ENCODE peak calls at places on chromosome 11, in four cellular contexts. I is foreskin keratinocyte; Q is CD8-positive, alpha-beta memory T cell; D is IMR-90. B is an unnamed sample.

GRCh38 chr11:64502634-64503033 is 88.4 kb upstream of the SLC22A12 start:
- DNase-seq in I (no peak), Q (no peak), D (no peak), B (no peak)

GRCh38 chr11:34659096-34659733 is 38.3 kb downstream of the EHF start:
- DNase-seq in I (no peak), Q (no peak), D (no peak), B (no peak)

GRCh38 chr11:122853261-122853660 is 15.0 kb downstream of the CRTAM start:
- DNase-seq in I (no peak), Q (no peak), D (peak; percentile 25), B (no peak)

GRCh38 chr11:6442441-6442840 is 1.7 kb upstream of the HPX start:
- DNase-seq in I (no peak), Q (no peak), D (no peak), B (no peak)

GRCh38 chr11:27209562-27210005 is 153.4 kb downstream of the CCDC34 start:
- DNase-seq in I (peak; percentile 98), Q (no peak), D (peak; percentile 93), B (peak; percentile 77)

GRCh38 chr11:78982377-78982925 is 407.8 kb upstream of the NARS2 start:
- DNase-seq in I (no peak), Q (no peak), D (no peak), B (no peak)

GRCh38 chr11:61290905-61291690 is 4.0 kb downstream of the VWCE start:
- DNase-seq in I (no peak), Q (no peak), D (no peak), B (no peak)

GRCh38 chr11:110565690-110566336 is 136.1 kb downstream of the FDX1 start:
- DNase-seq in I (peak; percentile 48), Q (peak; percentile 9), D (no peak), B (no peak)

GRCh38 chr11:119832536-119832935 is 103.5 kb upstream of the NECTIN1 start:
- DNase-seq in I (no peak), Q (no peak), D (peak; percentile 5), B (no peak)

GRCh38 chr11:66081505-66081904 is 11.4 kb downstream of the PACS1 start:
- DNase-seq in I (peak; percentile 57), Q (peak; percentile 74), D (no peak), B (peak; percentile 61)

GRCh38 chr11:31798057-31799035 is 12.8 kb downstream of the PAX6 start:
- DNase-seq in I (no peak), Q (no peak), D (no peak), B (no peak)

GRCh38 chr11:134742956-134743808 is 331.1 kb upstream of the B3GAT1 start:
- DNase-seq in I (no peak), Q (no peak), D (no peak), B (no peak)

GRCh38 chr11:27385245-27385644 is 22.2 kb upstream of the CCDC34 start:
- DNase-seq in I (peak; percentile 33), Q (no peak), D (peak; percentile 82), B (no peak)

GRCh38 chr11:11171285-11171684 is 181.8 kb downstream of the CSNK2A3 start:
- DNase-seq in I (no peak), Q (no peak), D (peak; percentile 4), B (no peak)

GRCh38 chr11:127345819-127346459 is 345.4 kb upstream of the KIRREL3 start:
- DNase-seq in I (no peak), Q (no peak), D (peak; percentile 33), B (no peak)

GRCh38 chr11:130555251-130555841 is 106.9 kb downstream of the ADAMTS15 start:
- DNase-seq in I (no peak), Q (no peak), D (no peak), B (peak; percentile 82)

GRCh38 chr11:96357794-96358193 is 14.8 kb upstream of the MAML2 start:
- DNase-seq in I (no peak), Q (peak; percentile 12), D (no peak), B (no peak)

GRCh38 chr11:29657709-29658108 is 359.1 kb downstream of the KCNA4 start:
- DNase-seq in I (no peak), Q (no peak), D (no peak), B (no peak)

GRCh38 chr11:22976146-22976545 is 115.9 kb upstream of the CCDC179 start:
- DNase-seq in I (peak; percentile 63), Q (no peak), D (peak; percentile 91), B (peak; percentile 35)

GRCh38 chr11:121250843-121251242 is 41.7 kb upstream of the SC5D start:
- DNase-seq in I (no peak), Q (no peak), D (no peak), B (no peak)

GRCh38 chr11:134036484-134037092 is 32.3 kb upstream of the JAM3 start:
- DNase-seq in I (no peak), Q (peak; percentile 39), D (no peak), B (no peak)

GRCh38 chr11:68423481-68423880 is 37.1 kb upstream of the PPP6R3 start:
- DNase-seq in I (no peak), Q (no peak), D (no peak), B (no peak)

GRCh38 chr11:67465190-67465522 is 3.9 kb downstream of the TMEM134 start:
- DNase-seq in I (peak; percentile 18), Q (no peak), D (no peak), B (no peak)

GRCh38 chr11:45272701-45273100 is 13.4 kb downstream of the SYT13 start:
- DNase-seq in I (no peak), Q (no peak), D (no peak), B (no peak)

GRCh38 chr11:2927851-2928604 is 1.2 kb downstream of the PHLDA2 start:
- DNase-seq in I (no peak), Q (no peak), D (peak; percentile 28), B (peak; percentile 62)

GRCh38 chr11:77647906-77648305 is 10.3 kb upstream of the CLNS1A start:
- DNase-seq in I (no peak), Q (no peak), D (no peak), B (no peak)

GRCh38 chr11:118789501-118790356 is 1.2 kb downstream of the DDX6 start:
- DNase-seq in I (no peak), Q (peak; percentile 66), D (no peak), B (peak; percentile 68)

GRCh38 chr11:60906132-60906972 is at the start of gene PRPF19:
- DNase-seq in I (peak; percentile 87), Q (peak; percentile 99), D (peak; percentile 92), B (peak; percentile 97)

GRCh38 chr11:119317592-119318239 is 786 bp upstream of the MCAM start:
- DNase-seq in I (no peak), Q (no peak), D (no peak), B (no peak)

GRCh38 chr11:112795896-112796686 is 165.1 kb upstream of the NCAM1 start:
- DNase-seq in I (no peak), Q (no peak), D (no peak), B (no peak)

GRCh38 chr11:11372461-11372860 is 19.4 kb upstream of the CSNK2A3 start:
- DNase-seq in I (no peak), Q (no peak), D (no peak), B (no peak)

GRCh38 chr11:81869337-81870065 is 864.2 kb downstream of the FAM181B start:
- DNase-seq in I (peak; percentile 78), Q (peak; percentile 90), D (no peak), B (no peak)

GRCh38 chr11:120105576-120105975 is 32.3 kb downstream of the TRIM29 start:
- DNase-seq in I (no peak), Q (no peak), D (no peak), B (no peak)

GRCh38 chr11:13940611-13941256 is 21.8 kb upstream of the SPON1 start:
- DNase-seq in I (no peak), Q (peak; percentile 64), D (no peak), B (no peak)

GRCh38 chr11:119193626-119194025 is 8.4 kb downstream of the NHERF4 start:
- DNase-seq in I (no peak), Q (no peak), D (no peak), B (no peak)

DNA sequence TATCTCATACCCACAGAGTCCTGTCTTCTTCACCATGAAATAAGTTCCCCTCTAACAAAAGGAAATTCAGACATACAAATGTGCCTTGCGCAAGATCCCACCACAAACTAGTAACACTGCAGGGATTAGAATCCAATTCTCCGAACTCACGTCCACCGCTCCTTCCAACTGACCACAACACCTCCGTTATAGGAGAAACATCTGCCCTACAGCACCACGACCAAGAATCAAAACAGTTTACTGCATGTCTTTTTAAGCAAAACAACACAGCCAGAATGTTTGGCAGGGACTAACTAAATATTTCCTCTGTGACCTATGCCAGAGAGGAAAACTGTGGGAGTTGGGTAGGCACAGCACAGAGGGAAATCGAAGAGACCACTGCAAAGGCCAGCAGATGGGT is 72.7 kb upstream of the AKIP1 start:
- DNase-seq in I (no peak), Q (no peak), D (peak; percentile 94), B (no peak)
- H3K27ac ChIP-seq in I (no peak overlapping the region), Q (no peak overlapping the region), D (peak overlapping the region; percentile 96), B (no peak overlapping the region)

GRCh38 chr11:1060885-1061616 is 13.6 kb upstream of the MUC2 start:
- DNase-seq in I (peak; percentile 34), Q (no peak), D (peak; percentile 56), B (peak; percentile 18)
- H3K27ac ChIP-seq in I (no peak overlapping the region), Q (no peak overlapping the region), D (no peak overlapping the region), B (no peak overlapping the region)

GRCh38 chr11:46905806-46906205 is 12.5 kb downstream of the LRP4 start:
- DNase-seq in I (no peak), Q (no peak), D (no peak), B (no peak)
- H3K27ac ChIP-seq in I (no peak overlapping the region), Q (no peak overlapping the region), D (no peak overlapping the region), B (no peak overlapping the region)

DNA sequence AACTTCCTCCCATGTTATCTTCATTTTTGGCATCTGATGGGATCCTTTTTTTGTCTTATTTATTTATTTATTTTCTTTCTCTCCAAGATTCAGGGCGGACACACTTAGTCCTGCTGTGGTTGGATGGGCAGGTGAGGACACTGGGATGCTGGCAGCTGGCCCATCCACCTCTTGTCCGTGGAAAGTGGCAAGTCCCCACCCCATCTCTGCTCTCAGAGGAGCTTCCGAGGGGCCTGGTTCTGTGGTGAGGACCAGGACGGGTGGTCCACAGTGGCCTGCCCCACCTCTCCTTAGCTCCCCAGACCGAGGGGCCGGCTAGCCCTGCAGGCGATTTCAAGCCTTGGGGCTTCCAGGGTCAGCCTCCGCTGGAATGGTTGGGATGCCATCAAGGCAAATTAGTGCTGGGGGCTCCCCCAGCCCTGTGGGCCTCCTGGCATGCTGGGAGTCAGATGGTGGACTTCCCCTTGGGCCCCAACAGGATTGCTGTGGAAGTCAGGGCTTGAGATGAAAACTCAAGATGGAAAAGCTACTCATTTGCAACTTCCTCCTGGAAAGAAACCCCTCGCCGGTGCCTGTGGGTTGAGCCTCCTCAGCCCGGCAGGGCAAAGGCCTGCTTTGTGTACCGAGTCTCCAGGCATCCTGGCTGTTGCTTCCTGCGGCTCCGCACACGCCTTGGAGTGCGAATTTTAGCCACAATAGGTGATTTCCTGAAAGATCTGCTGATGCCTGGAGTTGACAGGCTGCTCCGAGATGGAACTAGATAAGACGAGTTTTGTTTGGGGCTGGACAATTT is 31.2 kb upstream of the LINC01488 start:
- DNase-seq in I (no peak), Q (no peak), D (no peak), B (no peak)
- H3K27ac ChIP-seq in I (no peak overlapping the region), Q (no peak overlapping the region), D (no peak overlapping the region), B (no peak overlapping the region)

GRCh38 chr11:70478194-70478890 is 80.0 kb downstream of the CTTN start:
- DNase-seq in I (no peak), Q (no peak), D (no peak), B (no peak)
- H3K27ac ChIP-seq in I (no peak overlapping the region), Q (no peak overlapping the region), D (no peak overlapping the region), B (no peak overlapping the region)

B was measured in tibial artery.